ENCODE peak calls at places on chromosomes 12 and 14, in five cellular contexts. I is cardiac muscle cell, Q is foreskin fibroblast, F is Panc1, Z is AG09309. M is an unnamed sample.

GRCh38 chr14:104746951-104747481 is 5.9 kb upstream of the SIVA1 start:
- DNase-seq in I (no peak), Q (peak), F (no peak), Z (no peak), M (no peak)

GRCh38 chr12:109627633-109628032 is 54.0 kb downstream of the MVK start:
- DNase-seq in I (no peak), Q (no peak), F (no peak), Z (no peak), M (no peak)

GRCh38 chr12:14958361-14959125 is 2.9 kb downstream of the ARHGDIB start:
- DNase-seq in I (no peak), Q (no peak), F (no peak), Z (no peak), M (no peak)

GRCh38 chr12:82740129-82741000 is 53.7 kb downstream of the TMTC2 start:
- DNase-seq in I (peak), Q (peak), F (peak), Z (peak), M (peak)

GRCh38 chr14:34628681-34629135 is 1.2 kb downstream of the SNX6 start:
- DNase-seq in I (peak), Q (peak), F (no peak), Z (no peak), M (no peak)

GRCh38 chr12:69007166-69007857 is 74.3 kb upstream of the CPM start:
- DNase-seq in I (peak), Q (peak), F (no peak), Z (peak), M (peak)

GRCh38 chr12:57549203-57549908 is 488 bp upstream of the KIF5A start:
- DNase-seq in I (no peak), Q (no peak), F (no peak), Z (no peak), M (no peak)

GRCh38 chr14:80996049-80996901 is 40.9 kb downstream of the TSHR start:
- DNase-seq in I (peak), Q (peak), F (peak), Z (peak), M (peak)

GRCh38 chr14:104719343-104719742 is 4.7 kb upstream of the ADSS1 start:
- DNase-seq in I (no peak), Q (no peak), F (no peak), Z (no peak), M (no peak)

GRCh38 chr14:63045612-63046320 is 508 bp upstream of the KCNH5 start:
- DNase-seq in I (peak), Q (peak), F (no peak), Z (no peak), M (peak)

GRCh38 chr14:99862111-99862510 is 68.9 kb downstream of the EML1 start:
- DNase-seq in I (no peak), Q (peak), F (no peak), Z (no peak), M (no peak)

GRCh38 chr12:120820885-120821510 is 83.2 kb downstream of the SPPL3 start:
- DNase-seq in I (no peak), Q (no peak), F (no peak), Z (no peak), M (no peak)

GRCh38 chr14:79514700-79515099 is 696.6 kb downstream of the DIO2 start:
- DNase-seq in I (peak), Q (peak), F (no peak), Z (no peak), M (peak)

GRCh38 chr12:119069029-119069731 is 87.8 kb downstream of the SRRM4 start:
- DNase-seq in I (no peak), Q (no peak), F (no peak), Z (no peak), M (no peak)

GRCh38 chr14:21768116-21768874 is 94.7 kb upstream of the OR4E1 start:
- DNase-seq in I (peak), Q (no peak), F (no peak), Z (no peak), M (no peak)

GRCh38 chr14:24100982-24101494 is 6.9 kb downstream of the PCK2 start:
- DNase-seq in I (no peak), Q (no peak), F (no peak), Z (no peak), M (no peak)

GRCh38 chr12:42426733-42427132 is 100.8 kb downstream of the PPHLN1 start:
- DNase-seq in I (peak), Q (peak), F (no peak), Z (no peak), M (no peak)

GRCh38 chr12:113208041-113208934 is 13.0 kb upstream of the TPCN1 start:
- DNase-seq in I (peak), Q (peak), F (no peak), Z (no peak), M (no peak)

GRCh38 chr12:120125792-120126634 is 9.5 kb upstream of the RAB35 start:
- DNase-seq in I (no peak), Q (peak), F (no peak), Z (no peak), M (no peak)

GRCh38 chr12:41013921-41014642 is 174.0 kb upstream of the PDZRN4 start:
- DNase-seq in I (peak), Q (peak), F (no peak), Z (no peak), M (peak)

GRCh38 chr14:52031781-52032180 is 37.1 kb downstream of the NID2 start:
- DNase-seq in I (peak), Q (peak), F (no peak), Z (peak), M (peak)

GRCh38 chr12:116599285-116600122 is 40.3 kb downstream of the MAP1LC3B2 start:
- DNase-seq in I (peak), Q (peak), F (no peak), Z (peak), M (peak)

GRCh38 chr12:118044075-118044474 is 16.9 kb downstream of the WSB2 start:
- DNase-seq in I (no peak), Q (no peak), F (no peak), Z (no peak), M (no peak)

GRCh38 chr12:47686645-47687240 is 19.1 kb downstream of the RPAP3 start:
- DNase-seq in I (peak), Q (peak), F (no peak), Z (peak), M (peak)

GRCh38 chr12:31962076-31962475 is 2.9 kb downstream of the RESF1 start:
- DNase-seq in I (peak), Q (no peak), F (no peak), Z (no peak), M (no peak)

DNA sequence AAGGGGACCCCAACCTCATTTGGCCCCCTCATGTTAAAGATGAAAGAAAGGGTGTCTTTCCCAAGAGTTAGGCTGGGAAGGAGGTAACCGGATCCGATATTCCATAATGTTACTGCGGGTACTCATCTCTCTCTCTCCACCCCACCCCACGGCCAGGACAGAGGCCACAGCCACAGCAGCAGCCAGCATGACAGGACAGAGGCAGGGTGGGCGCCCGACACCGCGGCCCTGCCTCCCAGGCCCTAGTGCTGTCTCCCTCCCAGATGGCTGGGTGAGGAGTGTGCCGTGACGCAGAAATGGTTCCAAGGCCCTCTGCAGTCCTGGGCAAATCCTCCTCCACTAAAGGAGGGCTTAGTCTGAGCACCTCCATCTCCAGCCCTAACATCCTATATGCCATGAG is 6.2 kb downstream of the SLC6A12 start:
- DNase-seq in I (no peak), Q (no peak), F (no peak), Z (no peak), M (no peak)
- H3K4me3 ChIP-seq in I (no peak), Q (no peak), F (no peak), Z (no peak), M (no peak)

DNA sequence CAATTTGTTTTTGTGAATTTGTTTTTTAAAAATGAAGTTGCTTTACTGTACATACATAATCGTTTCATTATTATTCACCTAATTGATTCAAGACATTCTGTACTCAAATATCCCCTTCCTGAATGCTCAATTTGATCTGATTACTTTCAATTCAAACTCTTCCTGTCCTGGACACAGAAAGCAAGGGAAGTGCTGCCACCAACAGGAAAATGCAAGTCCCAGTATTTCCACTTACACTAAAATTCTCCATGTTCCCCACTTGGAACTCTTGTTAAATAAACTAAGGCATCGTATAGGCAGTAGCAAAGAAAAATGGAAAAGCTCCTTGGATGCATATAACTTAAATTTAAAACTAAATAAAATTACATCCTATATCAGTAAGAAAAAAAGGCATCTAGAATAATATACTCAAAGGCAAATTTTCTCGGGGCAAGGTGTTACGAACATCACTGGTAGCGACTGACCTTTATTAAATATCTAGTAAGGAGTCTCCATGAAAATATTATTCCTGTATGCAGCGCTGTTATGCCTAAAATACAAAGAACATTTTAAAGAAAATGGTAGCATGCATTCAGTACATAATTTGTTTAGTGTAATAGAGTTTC is 72.0 kb upstream of the DBX2 start:
- DNase-seq in I (peak), Q (peak), F (peak), Z (no peak), M (peak)
- TF ChIP-seq CTCF in I (peak), Q (peak), F (peak), Z (peak), M (peak)

GRCh38 chr14:89302396-89302950 is 114.6 kb downstream of the FOXN3 start:
- DNase-seq in I (no peak), Q (no peak), F (no peak), Z (no peak), M (no peak)

GRCh38 chr14:89304972-89305703 is 111.9 kb downstream of the FOXN3 start:
- DNase-seq in I (peak), Q (peak), F (no peak), Z (no peak), M (peak)

GRCh38 chr14:89299587-89299986 is 117.4 kb downstream of the FOXN3 start:
- DNase-seq in I (no peak), Q (no peak), F (no peak), Z (no peak), M (no peak)

GRCh38 chr14:89307409-89307808 is 109.6 kb downstream of the FOXN3 start:
- DNase-seq in I (no peak), Q (no peak), F (no peak), Z (no peak), M (no peak)

GRCh38 chr14:89303452-89304435 is 113.3 kb downstream of the FOXN3 start:
- DNase-seq in I (peak), Q (peak), F (no peak), Z (peak), M (peak)
- H3K4me3 ChIP-seq in I (peak), Q (peak), F (no peak), Z (peak), M (no peak)

GRCh38 chr12:53600490-53601295 is 25.5 kb downstream of the ATF7 start:
- DNase-seq in I (no peak), Q (no peak), F (no peak), Z (no peak), M (no peak)

GRCh38 chr12:53601296-53601847 is 24.8 kb downstream of the ATF7 start:
- DNase-seq in I (no peak), Q (no peak), F (no peak), Z (no peak), M (no peak)

GRCh38 chr12:53596920-53597363 is 29.2 kb downstream of the ATF7 start:
- DNase-seq in I (peak), Q (peak), F (no peak), Z (peak), M (peak)

GRCh38 chr12:53602176-53602942 is 23.8 kb downstream of the ATF7 start:
- DNase-seq in I (no peak), Q (no peak), F (no peak), Z (no peak), M (no peak)

GRCh38 chr12:53599579-53599978 is 26.6 kb downstream of the ATF7 start:
- DNase-seq in I (no peak), Q (no peak), F (no peak), Z (no peak), M (no peak)
- TF ChIP-seq CTCF in I (peak), Q (no peak), F (peak), Z (no peak), M (no peak)

DNA sequence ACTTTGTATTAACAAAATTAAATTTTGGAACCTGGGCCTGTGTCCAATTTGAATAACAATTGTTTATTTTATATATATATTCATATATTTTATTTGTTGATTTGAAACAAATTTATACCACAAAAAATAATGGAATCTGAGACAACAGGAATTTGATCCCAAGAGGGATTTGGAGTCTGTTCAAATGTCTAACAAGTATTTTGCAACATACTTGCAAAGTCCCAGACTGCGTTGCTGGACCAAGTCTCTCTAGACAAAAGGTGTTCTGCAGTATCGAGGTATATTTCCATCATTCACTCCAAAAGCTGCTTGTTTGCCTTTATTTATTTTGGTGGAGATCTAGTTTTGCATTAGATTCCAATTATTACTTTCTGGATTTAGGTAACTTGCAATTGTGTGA is 68.7 kb upstream of the PTPRR start:
- DNase-seq in I (peak), Q (peak), F (no peak), Z (no peak), M (no peak)
- H3K4me3 ChIP-seq in I (no peak), Q (no peak), F (no peak), Z (no peak), M (no peak)